ENCODE peak calls at places on chromosomes 12 and 14, in seven cellular contexts. D is DND-41, N is GOT3, C is BJ, I is HFF-Myc, Q is LoVo, G is Right ventricle myocardium superior. H is an unnamed sample.
A peak's percentile ranks its signal among the peaks of the same experiment; 100 is the strongest.

GRCh38 chr12:26274441-26275312 is 79.3 kb downstream of the SSPN start:
- DNase-seq in D (no peak), N (peak; percentile 54), C (peak; percentile 96), I (peak; percentile 97), Q (peak; percentile 98), G (peak; percentile 86), H (peak; percentile 58)

GRCh38 chr14:68680541-68681051 is 112.3 kb downstream of the ZFP36L1 start:
- DNase-seq in D (no peak), N (no peak), C (peak; percentile 70), I (peak; percentile 70), Q (no peak), G (no peak), H (no peak)

GRCh38 chr14:55834390-55834789 is 254.4 kb downstream of the KTN1 start:
- DNase-seq in D (no peak), N (no peak), C (no peak), I (no peak), Q (no peak), G (no peak), H (no peak)

GRCh38 chr14:22200977-22201605 is 387.9 kb downstream of the DAD1 start:
- DNase-seq in D (no peak), N (no peak), C (no peak), I (peak; percentile 20), Q (peak; percentile 38), G (no peak), H (no peak)

GRCh38 chr12:55797068-55797467 is 20.5 kb downstream of the SARNP start:
- DNase-seq in D (peak; percentile 33), N (no peak), C (no peak), I (no peak), Q (no peak), G (no peak), H (no peak)

GRCh38 chr14:50396636-50397460 is at the start of gene CDKL1:
- DNase-seq in D (peak; percentile 69), N (peak; percentile 12), C (no peak), I (no peak), Q (peak; percentile 59), G (peak; percentile 79), H (peak; percentile 83)

GRCh38 chr14:99387880-99388279 is 92.8 kb downstream of the SETD3 start:
- DNase-seq in D (peak; percentile 50), N (no peak), C (no peak), I (no peak), Q (no peak), G (no peak), H (no peak)

GRCh38 chr12:27818421-27818918 is 38.4 kb upstream of the MANSC4 start:
- DNase-seq in D (no peak), N (no peak), C (no peak), I (no peak), Q (no peak), G (no peak), H (no peak)

GRCh38 chr14:76330411-76331327 is 45.3 kb upstream of the ESRRB start:
- DNase-seq in D (no peak), N (no peak), C (no peak), I (no peak), Q (no peak), G (no peak), H (no peak)

GRCh38 chr12:1533205-1533601 is 61.2 kb downstream of the FBXL14 start:
- DNase-seq in D (no peak), N (no peak), C (no peak), I (no peak), Q (no peak), G (no peak), H (no peak)

GRCh38 chr12:82973601-82974000 is 286.9 kb downstream of the TMTC2 start:
- DNase-seq in D (no peak), N (no peak), C (no peak), I (no peak), Q (no peak), G (no peak), H (no peak)

GRCh38 chr12:76489737-76490136 is 69.8 kb downstream of the OSBPL8 start:
- DNase-seq in D (no peak), N (no peak), C (no peak), I (no peak), Q (no peak), G (no peak), H (no peak)

GRCh38 chr12:70691018-70691672 is 53.9 kb upstream of the PTPRB start:
- DNase-seq in D (no peak), N (no peak), C (peak; percentile 41), I (peak; percentile 25), Q (no peak), G (no peak), H (no peak)

GRCh38 chr14:23942587-23942986 is 11.0 kb upstream of the DHRS4 start:
- DNase-seq in D (no peak), N (no peak), C (no peak), I (no peak), Q (no peak), G (no peak), H (no peak)

GRCh38 chr12:83130178-83130577 is 443.5 kb downstream of the TMTC2 start:
- DNase-seq in D (no peak), N (no peak), C (no peak), I (no peak), Q (no peak), G (no peak), H (no peak)

GRCh38 chr14:94037954-94038353 is 11.8 kb downstream of the OTUB2 start:
- DNase-seq in D (no peak), N (no peak), C (no peak), I (no peak), Q (no peak), G (no peak), H (no peak)

GRCh38 chr12:1966561-1967211 is 37.6 kb downstream of the DCP1B start:
- DNase-seq in D (no peak), N (no peak), C (no peak), I (no peak), Q (no peak), G (no peak), H (no peak)

GRCh38 chr14:99041141-99041819 is 230.7 kb downstream of the BCL11B start:
- DNase-seq in D (no peak), N (no peak), C (no peak), I (no peak), Q (no peak), G (no peak), H (no peak)

GRCh38 chr12:95918194-95918993 is 24.0 kb downstream of the CCDC38 start:
- DNase-seq in D (peak; percentile 56), N (no peak), C (no peak), I (peak; percentile 27), Q (peak; percentile 66), G (no peak), H (peak; percentile 56)

GRCh38 chr14:93015505-93015904 is 92.6 kb downstream of the CHGA start:
- DNase-seq in D (no peak), N (no peak), C (no peak), I (no peak), Q (no peak), G (no peak), H (no peak)

GRCh38 chr12:116590561-116590960 is 31.4 kb downstream of the MAP1LC3B2 start:
- DNase-seq in D (no peak), N (no peak), C (no peak), I (no peak), Q (peak; percentile 72), G (no peak), H (no peak)

GRCh38 chr14:101369194-101369915 is 191.9 kb upstream of the DIO3 start:
- DNase-seq in D (no peak), N (no peak), C (no peak), I (no peak), Q (no peak), G (no peak), H (no peak)

GRCh38 chr12:7075518-7075917 is 15.0 kb downstream of the C1S start:
- DNase-seq in D (no peak), N (no peak), C (no peak), I (no peak), Q (no peak), G (no peak), H (no peak)

GRCh38 chr12:6825398-6826124 is 2.6 kb upstream of the P3H3 start:
- DNase-seq in D (peak; percentile 70), N (peak; percentile 68), C (no peak), I (peak; percentile 67), Q (peak; percentile 76), G (peak; percentile 91), H (peak; percentile 97)

GRCh38 chr12:127822743-127823433 is 444.1 kb upstream of the TMEM132C start:
- DNase-seq in D (no peak), N (no peak), C (no peak), I (no peak), Q (no peak), G (no peak), H (peak; percentile 21)

GRCh38 chr12:17352164-17352563 is 737.8 kb downstream of the RERGL start:
- DNase-seq in D (no peak), N (no peak), C (no peak), I (no peak), Q (no peak), G (no peak), H (no peak)

GRCh38 chr14:74858022-74858421 is 17.9 kb downstream of the PROX2 start:
- DNase-seq in D (no peak), N (no peak), C (no peak), I (no peak), Q (no peak), G (no peak), H (no peak)

GRCh38 chr14:93903342-93904184 is 23.6 kb upstream of the FAM181A start:
- DNase-seq in D (no peak), N (no peak), C (no peak), I (no peak), Q (no peak), G (no peak), H (peak; percentile 74)

GRCh38 chr14:30277268-30277667 is 281.7 kb upstream of the G2E3 start:
- DNase-seq in D (no peak), N (no peak), C (no peak), I (no peak), Q (no peak), G (no peak), H (no peak)

GRCh38 chr12:13727707-13728147 is 253.7 kb downstream of the GRIN2B start:
- DNase-seq in D (no peak), N (no peak), C (no peak), I (no peak), Q (no peak), G (no peak), H (no peak)

GRCh38 chr14:103879570-103880333 is 32.4 kb upstream of the PPP1R13B start:
- DNase-seq in D (no peak), N (no peak), C (no peak), I (no peak), Q (peak; percentile 84), G (peak; percentile 71), H (no peak)

GRCh38 chr14:92058006-92058917 is 18.4 kb upstream of the TRIP11 start:
- DNase-seq in D (no peak), N (no peak), C (no peak), I (no peak), Q (no peak), G (no peak), H (no peak)

H was measured in ecto neural progenitor cell.